ENCODE peak calls at places on chromosomes 4 and X, in five cellular contexts. One of them, this sample, is unnamed. For H3K27me3 and H3K4me1, the result is how much of the 10 kb centered on the place peaks cover.

GRCh38 chr4:40395908-40396806 is 61.0 kb downstream of the CHRNA9 start:
- DNase-seq in hepatocyte: peak
- DNase-seq in left ventricle myocardium inferior: peak
- DNase-seq in endodermal cell: peak
- DNase-seq in transverse colon: peak
- DNase-seq in this sample: peak

GRCh38 chr4:144353240-144353639 is 212.7 kb upstream of the GYPA start:
- DNase-seq in hepatocyte: no peak
- DNase-seq in left ventricle myocardium inferior: no peak
- DNase-seq in endodermal cell: peak
- DNase-seq in transverse colon: no peak
- DNase-seq in this sample: no peak

GRCh38 chrX:40012800-40013682 is 84.7 kb downstream of the BCOR start:
- DNase-seq in hepatocyte: peak
- DNase-seq in left ventricle myocardium inferior: peak
- DNase-seq in endodermal cell: peak
- DNase-seq in transverse colon: peak
- DNase-seq in this sample: peak

GRCh38 chr4:958314-958665 is 15.1 kb downstream of the DGKQ start:
- DNase-seq in hepatocyte: no peak
- DNase-seq in left ventricle myocardium inferior: no peak
- DNase-seq in endodermal cell: no peak
- DNase-seq in transverse colon: no peak
- DNase-seq in this sample: no peak

GRCh38 chr4:147370881-147371280 is 110.0 kb upstream of the EDNRA start:
- DNase-seq in hepatocyte: peak
- DNase-seq in left ventricle myocardium inferior: no peak
- DNase-seq in endodermal cell: no peak
- DNase-seq in transverse colon: peak
- DNase-seq in this sample: peak

GRCh38 chrX:54357414-54358377 is at the start of gene WNK3:
- DNase-seq in hepatocyte: peak
- DNase-seq in left ventricle myocardium inferior: peak
- DNase-seq in endodermal cell: peak
- DNase-seq in transverse colon: peak
- DNase-seq in this sample: peak

GRCh38 chr4:186204103-186204559 is 12.8 kb downstream of the CYP4V2 start:
- DNase-seq in hepatocyte: no peak
- DNase-seq in left ventricle myocardium inferior: no peak
- DNase-seq in endodermal cell: no peak
- DNase-seq in transverse colon: peak
- DNase-seq in this sample: peak

GRCh38 chrX:39982927-39983326 is 114.8 kb downstream of the BCOR start:
- DNase-seq in hepatocyte: no peak
- DNase-seq in left ventricle myocardium inferior: no peak
- DNase-seq in endodermal cell: no peak
- DNase-seq in transverse colon: no peak
- DNase-seq in this sample: no peak

GRCh38 chr4:26226978-26227377 is 93.8 kb upstream of the RBPJ start:
- DNase-seq in hepatocyte: no peak
- DNase-seq in left ventricle myocardium inferior: no peak
- DNase-seq in endodermal cell: no peak
- DNase-seq in transverse colon: no peak
- DNase-seq in this sample: peak

GRCh38 chr4:68180858-68181531 is 51.3 kb upstream of the TMPRSS11F start:
- DNase-seq in hepatocyte: no peak
- DNase-seq in left ventricle myocardium inferior: no peak
- DNase-seq in endodermal cell: no peak
- DNase-seq in transverse colon: no peak
- DNase-seq in this sample: no peak

GRCh38 chr4:38464328-38464727 is 199.7 kb upstream of the KLF3 start:
- DNase-seq in hepatocyte: no peak
- DNase-seq in left ventricle myocardium inferior: no peak
- DNase-seq in endodermal cell: no peak
- DNase-seq in transverse colon: no peak
- DNase-seq in this sample: no peak

GRCh38 chr4:56480691-56481090 is 13.3 kb downstream of the SRP72 start:
- DNase-seq in hepatocyte: no peak
- DNase-seq in left ventricle myocardium inferior: no peak
- DNase-seq in endodermal cell: no peak
- DNase-seq in transverse colon: no peak
- DNase-seq in this sample: no peak

GRCh38 chr4:38145741-38146140 is 185.5 kb downstream of the PTTG2 start:
- DNase-seq in hepatocyte: no peak
- DNase-seq in left ventricle myocardium inferior: no peak
- DNase-seq in endodermal cell: no peak
- DNase-seq in transverse colon: no peak
- DNase-seq in this sample: no peak

GRCh38 chrX:124646403-124646802 is 300.0 kb downstream of the SH2D1A start:
- DNase-seq in hepatocyte: no peak
- DNase-seq in left ventricle myocardium inferior: no peak
- DNase-seq in endodermal cell: no peak
- DNase-seq in transverse colon: no peak
- DNase-seq in this sample: no peak

GRCh38 chr4:112069110-112069509 is 76.1 kb upstream of the FAM241A start:
- DNase-seq in hepatocyte: no peak
- DNase-seq in left ventricle myocardium inferior: no peak
- DNase-seq in endodermal cell: no peak
- DNase-seq in transverse colon: no peak
- DNase-seq in this sample: no peak

GRCh38 chr4:114108869-114109268 is 129.4 kb upstream of the ARSJ start:
- DNase-seq in hepatocyte: no peak
- DNase-seq in left ventricle myocardium inferior: no peak
- DNase-seq in endodermal cell: no peak
- DNase-seq in transverse colon: no peak
- DNase-seq in this sample: no peak

GRCh38 chrX:119895843-119896326 is at the start of gene AKAP14:
- DNase-seq in hepatocyte: no peak
- DNase-seq in left ventricle myocardium inferior: no peak
- DNase-seq in endodermal cell: peak
- DNase-seq in transverse colon: no peak
- DNase-seq in this sample: no peak

GRCh38 chr4:186765138-186765537 is 41.5 kb upstream of the FAT1 start:
- DNase-seq in hepatocyte: peak
- DNase-seq in left ventricle myocardium inferior: no peak
- DNase-seq in endodermal cell: peak
- DNase-seq in transverse colon: peak
- DNase-seq in this sample: peak

GRCh38 chr4:159252491-159252890 is 149.6 kb downstream of the RAPGEF2 start:
- DNase-seq in hepatocyte: no peak
- DNase-seq in left ventricle myocardium inferior: no peak
- DNase-seq in endodermal cell: no peak
- DNase-seq in transverse colon: no peak
- DNase-seq in this sample: no peak

GRCh38 chrX:15751160-15751819 is 13.2 kb downstream of the CA5B start:
- DNase-seq in hepatocyte: peak
- DNase-seq in left ventricle myocardium inferior: no peak
- DNase-seq in endodermal cell: no peak
- DNase-seq in transverse colon: no peak
- DNase-seq in this sample: peak

GRCh38 chrX:66014560-66014959 is 25.3 kb downstream of the VSIG4 start:
- DNase-seq in hepatocyte: no peak
- DNase-seq in left ventricle myocardium inferior: no peak
- DNase-seq in endodermal cell: no peak
- DNase-seq in transverse colon: no peak
- DNase-seq in this sample: no peak

GRCh38 chrX:6226053-6226645 is 2.5 kb downstream of the NLGN4X start:
- DNase-seq in hepatocyte: peak
- DNase-seq in left ventricle myocardium inferior: peak
- DNase-seq in endodermal cell: peak
- DNase-seq in transverse colon: no peak
- DNase-seq in this sample: no peak

GRCh38 chr4:149999485-150000074 is 78.7 kb upstream of the DCLK2 start:
- DNase-seq in hepatocyte: peak
- DNase-seq in left ventricle myocardium inferior: no peak
- DNase-seq in endodermal cell: peak
- DNase-seq in transverse colon: no peak
- DNase-seq in this sample: peak

GRCh38 chr4:40311811-40312346 is 23.3 kb upstream of the CHRNA9 start:
- DNase-seq in hepatocyte: peak
- DNase-seq in left ventricle myocardium inferior: no peak
- DNase-seq in endodermal cell: no peak
- DNase-seq in transverse colon: no peak
- DNase-seq in this sample: peak

GRCh38 chr4:1116837-1117236 is 3.5 kb upstream of the RNF212 start:
- DNase-seq in hepatocyte: no peak
- DNase-seq in left ventricle myocardium inferior: no peak
- DNase-seq in endodermal cell: no peak
- DNase-seq in transverse colon: no peak
- DNase-seq in this sample: no peak

GRCh38 chr4:152073738-152074137 is 312.9 kb upstream of the GATB start:
- DNase-seq in hepatocyte: peak
- DNase-seq in left ventricle myocardium inferior: no peak
- DNase-seq in endodermal cell: no peak
- DNase-seq in transverse colon: no peak
- DNase-seq in this sample: no peak

GRCh38 chr4:182906786-182907185 is 10.4 kb downstream of the DCTD start:
- DNase-seq in hepatocyte: no peak
- DNase-seq in left ventricle myocardium inferior: no peak
- DNase-seq in endodermal cell: no peak
- DNase-seq in transverse colon: no peak
- DNase-seq in this sample: no peak

GRCh38 chr4:173252024-173252935 is 81.9 kb downstream of the HMGB2 start:
- DNase-seq in hepatocyte: peak
- DNase-seq in left ventricle myocardium inferior: peak
- DNase-seq in endodermal cell: no peak
- DNase-seq in transverse colon: peak
- DNase-seq in this sample: peak

GRCh38 chr4:155666701-155667537 is at the start of gene GUCY1A1:
- DNase-seq in hepatocyte: peak
- DNase-seq in left ventricle myocardium inferior: peak
- DNase-seq in endodermal cell: peak
- DNase-seq in transverse colon: peak
- DNase-seq in this sample: peak

GRCh38 chrX:1451251-1451675 is 1.4 kb downstream of the ASMTL start:
- DNase-seq in hepatocyte: no peak
- DNase-seq in left ventricle myocardium inferior: no peak
- DNase-seq in endodermal cell: no peak
- DNase-seq in transverse colon: no peak
- DNase-seq in this sample: no peak

GRCh38 chr4:6200922-6201362 is 593 bp upstream of the JAKMIP1 start:
- DNase-seq in hepatocyte: peak
- DNase-seq in left ventricle myocardium inferior: no peak
- DNase-seq in endodermal cell: no peak
- DNase-seq in transverse colon: no peak
- DNase-seq in this sample: no peak

GRCh38 chr4:160864253-160864652 is 1299.5 kb downstream of the FSTL5 start:
- DNase-seq in hepatocyte: no peak
- DNase-seq in left ventricle myocardium inferior: no peak
- DNase-seq in endodermal cell: no peak
- DNase-seq in transverse colon: no peak
- DNase-seq in this sample: no peak

GRCh38 chr4:160872491-160872890 is 1291.3 kb downstream of the FSTL5 start:
- DNase-seq in hepatocyte: no peak
- DNase-seq in left ventricle myocardium inferior: no peak
- DNase-seq in endodermal cell: no peak
- DNase-seq in transverse colon: no peak
- DNase-seq in this sample: no peak

DNA sequence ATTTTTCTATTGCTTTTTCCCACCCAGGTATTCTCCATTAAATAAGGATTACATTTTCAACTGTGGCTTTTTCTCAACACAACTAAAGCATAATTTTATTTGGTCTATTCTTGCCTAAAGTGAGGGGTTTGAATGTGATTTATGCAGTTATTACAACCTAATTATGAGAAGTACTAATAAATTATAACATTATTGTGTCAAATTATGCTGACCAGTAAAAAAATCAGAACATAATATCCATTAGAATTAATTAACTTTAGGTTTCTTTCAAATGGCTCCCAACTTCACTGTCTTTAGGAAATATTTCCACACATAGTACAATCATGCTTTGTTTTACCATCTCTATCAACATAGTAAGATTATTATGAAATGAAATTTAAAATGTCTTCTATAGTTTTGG is 1293.9 kb downstream of the FSTL5 start:
- DNase-seq in hepatocyte: no peak
- DNase-seq in left ventricle myocardium inferior: no peak
- DNase-seq in endodermal cell: no peak
- DNase-seq in transverse colon: no peak
- DNase-seq in this sample: no peak
- H3K27ac ChIP-seq in hepatocyte: no peak
- H3K27ac ChIP-seq in left ventricle myocardium inferior: no peak
- H3K27ac ChIP-seq in endodermal cell: no peak
- H3K27ac ChIP-seq in transverse colon: no peak
- H3K27ac ChIP-seq in this sample: no peak

GRCh38 chr4:24952667-24953066 is 39.8 kb upstream of the CCDC149 start:
- DNase-seq in hepatocyte: no peak
- DNase-seq in left ventricle myocardium inferior: no peak
- DNase-seq in endodermal cell: no peak
- DNase-seq in transverse colon: no peak
- DNase-seq in this sample: no peak

GRCh38 chr4:24949970-24950369 is 37.1 kb upstream of the CCDC149 start:
- DNase-seq in hepatocyte: no peak
- DNase-seq in left ventricle myocardium inferior: no peak
- DNase-seq in endodermal cell: no peak
- DNase-seq in transverse colon: no peak
- DNase-seq in this sample: no peak
- H3K27me3 ChIP-seq in hepatocyte: under half
- H3K27me3 ChIP-seq in left ventricle myocardium inferior: under half
- H3K27me3 ChIP-seq in endodermal cell: under half
- H3K27me3 ChIP-seq in transverse colon: under half
- H3K27me3 ChIP-seq in this sample: under half

DNA sequence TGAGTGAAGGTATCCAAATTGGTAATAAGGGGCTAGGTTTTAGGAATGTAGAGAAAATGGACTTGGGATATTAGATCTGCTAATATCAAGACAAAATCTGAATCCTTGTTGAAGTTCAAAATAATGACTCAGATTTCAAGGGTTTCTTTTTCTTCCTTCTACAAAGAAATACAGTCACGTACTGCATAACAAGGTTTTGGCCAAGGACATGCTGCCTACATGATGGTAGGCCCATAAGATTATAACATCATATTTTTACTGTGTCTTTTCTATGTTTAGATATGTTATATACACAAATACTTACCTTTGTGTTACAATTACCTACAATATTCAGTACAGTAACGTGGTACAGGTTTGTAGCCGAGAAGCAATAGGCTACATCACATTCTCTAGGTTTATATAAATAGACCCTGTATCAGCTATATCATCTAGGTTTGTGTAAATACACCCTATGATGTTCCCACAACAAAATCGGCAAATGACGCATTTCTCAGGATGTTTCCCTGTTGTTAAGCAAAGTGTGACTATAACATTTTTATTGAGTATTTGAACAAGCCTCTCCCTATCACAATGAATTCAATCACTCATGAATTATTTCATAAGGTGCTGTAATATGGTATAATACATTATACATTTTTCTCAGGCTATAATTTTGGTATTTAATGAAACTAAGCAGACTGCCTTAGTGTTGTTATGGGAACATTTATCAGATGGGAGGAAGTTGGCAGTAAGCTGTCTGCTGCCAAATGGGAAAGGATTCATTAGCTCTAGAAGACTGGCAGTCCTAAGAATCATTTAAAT is 186.3 kb downstream of the PPP3CA start:
- DNase-seq in hepatocyte: no peak
- DNase-seq in left ventricle myocardium inferior: no peak
- DNase-seq in endodermal cell: no peak
- DNase-seq in transverse colon: no peak
- DNase-seq in this sample: no peak
- H3K4me1 ChIP-seq in hepatocyte: under half
- H3K4me1 ChIP-seq in left ventricle myocardium inferior: under half
- H3K4me1 ChIP-seq in endodermal cell: under half
- H3K4me1 ChIP-seq in transverse colon: under half
- H3K4me1 ChIP-seq in this sample: under half

GRCh38 chr4:48633657-48634056 is 143.6 kb downstream of the ZAR1 start:
- DNase-seq in hepatocyte: no peak
- DNase-seq in left ventricle myocardium inferior: no peak
- DNase-seq in endodermal cell: no peak
- DNase-seq in transverse colon: no peak
- DNase-seq in this sample: no peak
- H3K27ac ChIP-seq in hepatocyte: no peak
- H3K27ac ChIP-seq in left ventricle myocardium inferior: no peak
- H3K27ac ChIP-seq in endodermal cell: no peak
- H3K27ac ChIP-seq in transverse colon: no peak
- H3K27ac ChIP-seq in this sample: no peak

This sample was measured in small intestine.